ENCODE peak calls at places on chromosomes 6 and 20, in four cellular contexts. N is cardiac muscle cell, R is lower lobe of right lung, S is left lung. Z is an unnamed sample.

GRCh38 chr6:33092385-33092784 is 16.6 kb downstream of the HLA-DPB1 start:
- DNase-seq in N (no peak), R (no peak), S (no peak), Z (no peak)

GRCh38 chr20:59042151-59042795 is at the start of gene PRELID3B:
- DNase-seq in N (peak; percentile 24), R (no peak), S (no peak), Z (no peak)

GRCh38 chr6:125041740-125042459 is 79.7 kb downstream of the RNF217 start:
- DNase-seq in N (no peak), R (no peak), S (no peak), Z (no peak)

GRCh38 chr6:12313992-12314589 is 23.9 kb downstream of the EDN1 start:
- DNase-seq in N (no peak), R (no peak), S (no peak), Z (no peak)

GRCh38 chr20:50229156-50229605 is 38.6 kb downstream of the CEBPB start:
- DNase-seq in N (no peak), R (peak; percentile 37), S (no peak), Z (no peak)

GRCh38 chr6:108693406-108694154 is 132.9 kb downstream of the FOXO3 start:
- DNase-seq in N (no peak), R (no peak), S (no peak), Z (no peak)

GRCh38 chr6:3297909-3298308 is 39.2 kb downstream of the PSMG4 start:
- DNase-seq in N (no peak), R (no peak), S (no peak), Z (no peak)

GRCh38 chr6:3706547-3707467 is 44.7 kb downstream of the PXDC1 start:
- DNase-seq in N (no peak), R (no peak), S (no peak), Z (no peak)

GRCh38 chr6:128275030-128275429 is 245.4 kb downstream of the PTPRK start:
- DNase-seq in N (peak; percentile 6), R (no peak), S (no peak), Z (no peak)

GRCh38 chr6:74606488-74607135 is 599.2 kb downstream of the COL12A1 start:
- DNase-seq in N (peak; percentile 96), R (no peak), S (no peak), Z (no peak)

GRCh38 chr20:57250607-57251343 is 15.7 kb downstream of the BMP7 start:
- DNase-seq in N (no peak), R (no peak), S (no peak), Z (no peak)

GRCh38 chr6:33296797-33297405 is 1.8 kb downstream of the RGL2 start:
- DNase-seq in N (no peak), R (no peak), S (no peak), Z (no peak)

GRCh38 chr20:41100001-41100480 is 37.3 kb upstream of the PLCG1 start:
- DNase-seq in N (no peak), R (no peak), S (no peak), Z (no peak)

GRCh38 chr6:8029243-8029870 is 34.8 kb downstream of the BLOC1S5 start:
- DNase-seq in N (peak; percentile 32), R (no peak), S (no peak), Z (no peak)

GRCh38 chr6:163314791-163315404 is 99.6 kb upstream of the QKI start:
- DNase-seq in N (no peak), R (no peak), S (no peak), Z (no peak)

GRCh38 chr20:36756482-36756881 is 10.6 kb upstream of the NDRG3 start:
- DNase-seq in N (no peak), R (no peak), S (no peak), Z (no peak)

GRCh38 chr20:36760647-36761046 is 12.9 kb downstream of the DSN1 start:
- DNase-seq in N (no peak), R (no peak), S (no peak), Z (no peak)

GRCh38 chr20:36761125-36761524 is 12.4 kb downstream of the DSN1 start:
- DNase-seq in N (no peak), R (no peak), S (no peak), Z (no peak)

GRCh38 chr20:36754656-36755222 is 8.8 kb upstream of the NDRG3 start:
- DNase-seq in N (peak; percentile 82), R (no peak), S (no peak), Z (no peak)

DNA sequence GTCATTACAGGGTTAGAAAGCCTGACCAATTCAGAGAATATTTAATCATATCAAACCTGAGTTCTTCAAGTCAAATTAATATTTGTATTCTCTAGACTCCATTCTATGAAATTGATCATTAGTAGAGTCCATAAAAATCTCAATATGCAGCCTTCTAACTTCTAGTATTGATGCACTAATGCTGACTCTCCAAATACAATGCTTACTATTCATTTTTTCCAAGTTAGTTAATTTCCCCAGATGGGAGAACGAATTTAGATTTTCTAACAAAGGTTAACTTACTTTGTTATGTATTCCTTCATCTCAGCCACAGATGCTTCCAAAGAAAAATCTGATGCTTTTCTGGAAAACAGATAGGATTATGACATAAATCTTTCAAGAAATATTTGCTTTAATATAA is 12.4 kb upstream of the NDRG3 start:
- DNase-seq in N (no peak), R (no peak), S (no peak), Z (no peak)
- H3K36me3 ChIP-seq in N (peaks cover 9% of the 10 kb centered on the region), R (no peaks in the 10 kb centered on the region), S (no peaks in the 10 kb centered on the region), Z (peaks cover 4% of the 10 kb centered on the region)

GRCh38 chr6:84758486-84758885 is 5.9 kb downstream of the TBX18 start:
- DNase-seq in N (peak; percentile 35), R (no peak), S (no peak), Z (no peak)
- H3K4me3 ChIP-seq in N (no peak overlapping the region), R (no peak overlapping the region), S (no peak overlapping the region), Z (no peak overlapping the region)

DNA sequence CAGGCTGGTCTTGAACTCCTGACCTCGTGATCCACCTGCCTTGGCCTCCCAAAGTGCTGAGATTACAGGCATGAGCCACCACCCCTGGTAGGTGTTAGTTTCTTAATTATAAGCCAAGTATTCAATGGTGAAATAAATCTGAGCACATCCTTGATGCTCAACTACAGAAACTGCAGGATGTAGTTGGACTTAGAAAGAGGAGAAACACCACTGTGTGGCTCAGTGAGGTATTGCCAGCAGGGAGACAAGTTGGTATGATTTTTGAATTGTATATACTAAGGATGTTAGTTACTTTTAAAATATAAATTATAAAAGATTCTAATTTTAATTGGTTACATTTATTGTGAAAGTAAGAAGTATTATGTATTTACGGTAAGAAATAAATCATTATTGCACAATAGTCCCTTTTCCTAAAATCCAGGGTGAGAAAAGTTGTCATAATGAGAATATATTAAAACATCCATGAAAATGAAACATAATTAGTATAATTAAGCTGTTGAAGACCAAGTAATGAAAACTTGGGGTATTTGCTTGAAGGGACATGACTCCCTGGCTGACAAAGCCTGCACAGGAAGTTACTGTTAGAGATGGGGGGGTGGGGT is 17.6 kb downstream of the SLC18B1 start:
- DNase-seq in N (peak; percentile 55), R (no peak), S (no peak), Z (no peak)
- TF ChIP-seq CTCF in N (peak; percentile 51), R (peak; percentile 19), S (no peak), Z (peak; percentile 26)

DNA sequence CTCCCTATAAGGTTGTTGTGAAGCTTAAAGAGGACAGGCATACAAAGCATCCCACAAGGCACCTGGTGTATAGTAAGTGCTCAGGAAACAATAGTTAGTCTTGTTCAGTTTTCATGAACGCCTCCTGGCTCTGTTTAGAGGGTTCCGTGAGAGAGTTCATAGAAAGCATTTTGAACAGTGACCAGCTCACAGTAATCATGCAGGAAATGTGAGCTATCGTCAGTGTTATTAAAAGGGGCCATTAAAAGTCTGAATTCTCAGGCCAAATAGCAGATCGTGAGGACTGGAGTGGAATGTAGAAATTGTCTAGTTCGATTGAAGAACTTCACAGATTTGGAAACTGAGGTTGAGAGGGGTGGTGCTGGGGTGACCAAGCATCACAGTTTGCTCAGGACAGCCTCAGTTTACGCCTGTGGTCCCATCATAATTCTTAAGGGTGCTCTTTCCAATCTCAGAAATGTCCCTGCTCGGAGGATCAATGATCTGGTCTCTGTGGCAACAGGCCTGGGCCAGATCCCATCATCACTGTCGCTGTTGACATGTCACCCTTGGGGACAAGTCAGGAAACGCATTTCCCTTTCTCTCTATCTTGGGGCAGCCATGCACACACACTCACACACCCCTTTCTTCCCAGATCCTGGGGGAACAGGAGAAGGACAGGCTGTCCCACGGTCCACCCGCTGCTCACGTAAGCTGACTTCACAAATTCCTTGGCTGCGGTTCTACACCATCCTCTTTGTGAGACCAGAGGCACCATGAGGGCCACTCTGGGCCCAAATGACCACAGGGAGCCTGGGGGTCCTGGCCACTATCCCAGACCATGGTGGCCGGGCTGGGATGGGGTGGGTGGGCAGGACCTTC is 7.2 kb downstream of the TGM2 start:
- DNase-seq in N (peak; percentile 43), R (peak; percentile 37), S (no peak), Z (no peak)
- H3K36me3 ChIP-seq in N (peaks cover 12% of the 10 kb centered on the region), R (peaks cover 74% of the 10 kb centered on the region), S (no peaks in the 10 kb centered on the region), Z (no peaks in the 10 kb centered on the region)

GRCh38 chr20:62305765-62306431 is 3.1 kb downstream of the ADRM1 start:
- DNase-seq in N (no peak), R (no peak), S (peak; percentile 23), Z (no peak)
- H3K4me3 ChIP-seq in N (no peak overlapping the region), R (no peak overlapping the region), S (no peak overlapping the region), Z (no peak overlapping the region)

GRCh38 chr20:31578448-31579138 is 26.5 kb upstream of the ID1 start:
- DNase-seq in N (no peak), R (no peak), S (no peak), Z (no peak)
- TF ChIP-seq CTCF in N (no peak), R (no peak), S (no peak), Z (no peak)

GRCh38 chr6:46674410-46674809 is 13.3 kb upstream of the TDRD6 start:
- DNase-seq in N (no peak), R (no peak), S (no peak), Z (no peak)

GRCh38 chr6:46676604-46677313 is 10.9 kb upstream of the TDRD6 start:
- DNase-seq in N (no peak), R (no peak), S (no peak), Z (no peak)

GRCh38 chr6:46677314-46677654 is 10.4 kb upstream of the TDRD6 start:
- DNase-seq in N (no peak), R (no peak), S (no peak), Z (no peak)
- H3K36me3 ChIP-seq in N (no peaks in the 10 kb centered on the region), R (peaks cover 12% of the 10 kb centered on the region), S (no peaks in the 10 kb centered on the region), Z (no peaks in the 10 kb centered on the region)